ENCODE peak calls at places on chromosomes 4 and X, in five cellular contexts. C is CD8-positive, alpha-beta T cell; Y is HCT116; K is kidney tubule cell; D is cardiac fibroblast. V is an unnamed sample.

GRCh38 chr4:164779080-164779479 is 25.1 kb downstream of the SMIM31 start:
- DNase-seq in C (no peak), Y (no peak), K (no peak), D (no peak), V (no peak)

GRCh38 chrX:96685205-96686099 is 810 bp downstream of the DIAPH2 start:
- DNase-seq in C (peak; percentile 20), Y (no peak), K (peak; percentile 57), D (peak; percentile 64), V (peak; percentile 31)

GRCh38 chr4:16083217-16084191 is at the start of gene PROM1:
- DNase-seq in C (no peak), Y (peak; percentile 37), K (peak; percentile 77), D (no peak), V (no peak)

GRCh38 chr4:128308986-128309385 is 21.4 kb upstream of the PGRMC2 start:
- DNase-seq in C (no peak), Y (no peak), K (no peak), D (no peak), V (no peak)

GRCh38 chr4:90419124-90419711 is 292.0 kb downstream of the CCSER1 start:
- DNase-seq in C (no peak), Y (peak; percentile 3), K (peak; percentile 62), D (peak; percentile 48), V (no peak)

GRCh38 chr4:513327-513726 is 14.3 kb downstream of the PIGG start:
- DNase-seq in C (no peak), Y (no peak), K (no peak), D (no peak), V (no peak)

GRCh38 chr4:1009647-1010521 is 1.5 kb upstream of the FGFRL1 start:
- DNase-seq in C (peak; percentile 74), Y (no peak), K (peak; percentile 77), D (peak; percentile 52), V (no peak)

GRCh38 chrX:56762707-56763555 is 33.9 kb downstream of the NBDY start:
- DNase-seq in C (no peak), Y (no peak), K (peak; percentile 36), D (no peak), V (no peak)

GRCh38 chr4:1216869-1217294 is 32.0 kb downstream of the CTBP1 start:
- DNase-seq in C (peak; percentile 71), Y (no peak), K (no peak), D (no peak), V (no peak)

GRCh38 chr4:42488554-42488953 is 91.3 kb downstream of the SHISA3 start:
- DNase-seq in C (no peak), Y (no peak), K (no peak), D (no peak), V (no peak)

GRCh38 chr4:81845273-81845672 is 373.6 kb upstream of the RASGEF1B start:
- DNase-seq in C (no peak), Y (no peak), K (no peak), D (no peak), V (no peak)

GRCh38 chrX:65463550-65463949 is 71.0 kb downstream of the LAS1L start:
- DNase-seq in C (no peak), Y (no peak), K (peak; percentile 34), D (peak; percentile 65), V (no peak)

GRCh38 chr4:123390846-123391456 is 5.6 kb upstream of the SPRY1 start:
- DNase-seq in C (no peak), Y (peak; percentile 4), K (peak; percentile 35), D (peak; percentile 58), V (no peak)

GRCh38 chr4:148273501-148273986 is 168.7 kb downstream of the NR3C2 start:
- DNase-seq in C (no peak), Y (no peak), K (no peak), D (no peak), V (no peak)

GRCh38 chrX:27548624-27549023 is 41.5 kb upstream of the DCAF8L2 start:
- DNase-seq in C (no peak), Y (no peak), K (no peak), D (no peak), V (no peak)

GRCh38 chr4:107863850-107864371 is 39.2 kb downstream of the SGMS2 start:
- DNase-seq in C (no peak), Y (peak; percentile 48), K (peak; percentile 84), D (peak; percentile 73), V (no peak)

GRCh38 chrX:16695079-16695676 is 17.3 kb downstream of the CTPS2 start:
- DNase-seq in C (peak; percentile 76), Y (peak; percentile 26), K (peak; percentile 56), D (peak; percentile 62), V (no peak)

GRCh38 chr4:150297861-150298474 is 219.7 kb downstream of the DCLK2 start:
- DNase-seq in C (peak; percentile 17), Y (peak; percentile 45), K (peak; percentile 61), D (peak; percentile 88), V (no peak)

GRCh38 chrX:18309401-18309800 is 45.1 kb downstream of the SCML2 start:
- DNase-seq in C (no peak), Y (no peak), K (no peak), D (no peak), V (no peak)

GRCh38 chr4:185710487-185710995 is 101.5 kb downstream of the SORBS2 start:
- DNase-seq in C (no peak), Y (no peak), K (peak; percentile 87), D (peak; percentile 79), V (no peak)

GRCh38 chr4:7160951-7161440 is 31.3 kb upstream of the SORCS2 start:
- DNase-seq in C (no peak), Y (no peak), K (no peak), D (no peak), V (no peak)